ENCODE peak calls at places on chromosomes 7 and 10, in four cellular contexts. One of them, this sample, is unnamed.

GRCh38 chr7:98073047-98073446 is 33.6 kb upstream of the LMTK2 start:
- DNase-seq in lower lobe of right lung: no peak
- DNase-seq in fibroblast of the aortic adventitia: no peak
- DNase-seq in breast epithelium: no peak
- DNase-seq in this sample: no peak

GRCh38 chr7:32892521-32893224 is 1.1 kb upstream of the KBTBD2 start:
- DNase-seq in fibroblast of the aortic adventitia: peak
- DNase-seq in lower lobe of right lung: peak
- DNase-seq in breast epithelium: peak
- DNase-seq in this sample: no peak

GRCh38 chr7:130151591-130152269 is 53.5 kb downstream of the TMEM209 start:
- DNase-seq in fibroblast of the aortic adventitia: peak
- DNase-seq in lower lobe of right lung: no peak
- DNase-seq in breast epithelium: no peak
- DNase-seq in this sample: no peak

GRCh38 chr7:110914263-110914662 is 176.7 kb upstream of the LRRN3 start:
- DNase-seq in breast epithelium: no peak
- DNase-seq in fibroblast of the aortic adventitia: no peak
- DNase-seq in lower lobe of right lung: no peak
- DNase-seq in this sample: no peak

GRCh38 chr7:82517059-82517458 is 73.5 kb upstream of the CACNA2D1 start:
- DNase-seq in breast epithelium: no peak
- DNase-seq in lower lobe of right lung: no peak
- DNase-seq in fibroblast of the aortic adventitia: no peak
- DNase-seq in this sample: no peak

GRCh38 chr10:99429521-99430095 is 816 bp downstream of the GOT1 start:
- DNase-seq in lower lobe of right lung: no peak
- DNase-seq in fibroblast of the aortic adventitia: no peak
- DNase-seq in breast epithelium: no peak
- DNase-seq in this sample: no peak

GRCh38 chr10:13354783-13355182 is 6.7 kb upstream of the SEPHS1 start:
- DNase-seq in fibroblast of the aortic adventitia: no peak
- DNase-seq in breast epithelium: no peak
- DNase-seq in lower lobe of right lung: no peak
- DNase-seq in this sample: no peak

GRCh38 chr7:104096683-104097082 is 107.2 kb upstream of the RELN start:
- DNase-seq in lower lobe of right lung: no peak
- DNase-seq in breast epithelium: no peak
- DNase-seq in fibroblast of the aortic adventitia: peak
- DNase-seq in this sample: no peak

GRCh38 chr7:135204876-135205275 is 6.5 kb downstream of the WDR91 start:
- DNase-seq in breast epithelium: no peak
- DNase-seq in lower lobe of right lung: no peak
- DNase-seq in fibroblast of the aortic adventitia: no peak
- DNase-seq in this sample: no peak

GRCh38 chr7:158743219-158743618 is 38.6 kb upstream of the NCAPG2 start:
- DNase-seq in breast epithelium: no peak
- DNase-seq in lower lobe of right lung: no peak
- DNase-seq in fibroblast of the aortic adventitia: no peak
- DNase-seq in this sample: no peak

DNA sequence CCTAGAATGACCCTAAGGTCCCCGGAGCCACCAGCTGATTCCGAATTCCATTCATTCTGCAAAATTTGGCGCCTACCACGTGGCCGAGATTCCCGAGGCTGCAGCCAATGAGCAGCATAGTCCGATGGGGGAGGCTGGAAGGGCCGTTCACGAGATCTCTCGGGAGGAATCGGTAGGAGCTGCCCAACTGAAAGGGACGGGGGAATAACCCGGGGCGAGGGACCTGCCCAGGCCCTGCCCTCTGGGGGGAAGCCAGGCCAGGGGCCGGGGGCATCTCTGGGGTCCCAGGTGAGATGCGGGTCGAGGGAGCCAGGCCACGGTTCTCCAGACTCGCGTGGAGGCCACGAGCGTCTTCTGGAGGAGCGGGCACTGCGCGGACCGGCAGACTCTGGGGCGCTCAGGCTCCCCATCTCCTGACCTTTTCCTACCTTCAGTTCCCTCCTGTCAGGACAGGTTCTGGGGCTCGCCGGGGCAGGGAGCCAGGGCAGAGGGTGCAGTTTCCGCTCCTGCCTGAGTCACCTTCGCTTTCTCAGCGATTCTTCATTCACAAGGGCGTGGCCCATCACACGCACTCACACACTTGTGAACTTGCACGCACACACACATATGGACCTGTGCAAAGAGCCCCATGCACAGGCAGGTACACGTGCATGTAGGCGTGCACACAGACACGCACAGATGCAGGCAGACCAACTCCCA is 173.4 kb downstream of the RNF216 start:
- DNase-seq in fibroblast of the aortic adventitia: no peak
- DNase-seq in lower lobe of right lung: no peak
- DNase-seq in breast epithelium: no peak
- DNase-seq in this sample: no peak
- H3K4me3 ChIP-seq in fibroblast of the aortic adventitia: no peak
- H3K4me3 ChIP-seq in lower lobe of right lung: no peak
- H3K4me3 ChIP-seq in breast epithelium: no peak
- H3K4me3 ChIP-seq in this sample: no peak

DNA sequence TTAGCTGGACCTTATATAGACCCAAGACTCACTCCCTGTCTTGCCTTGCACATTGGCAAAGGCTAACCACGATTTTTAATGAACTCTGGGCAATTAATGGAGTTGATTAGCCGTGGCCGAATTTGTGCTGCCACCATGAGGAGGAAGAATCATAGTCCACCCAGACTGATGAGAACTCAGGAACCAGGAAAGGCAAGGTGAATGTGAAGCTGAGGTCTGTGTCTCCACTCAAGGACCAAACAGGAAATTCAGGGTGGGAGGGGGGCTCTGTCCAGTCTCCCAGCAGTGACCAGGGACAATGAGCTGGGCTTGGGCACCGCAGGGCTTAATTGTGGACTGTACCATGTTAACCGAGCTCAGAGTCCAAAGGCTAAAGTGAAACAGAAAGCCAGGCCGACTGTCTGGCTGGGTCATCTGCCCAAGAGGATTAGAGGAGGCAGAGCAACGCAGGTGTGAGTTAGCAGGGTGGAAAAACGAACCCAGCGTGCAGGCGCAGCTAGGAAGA is 127.0 kb upstream of the JCAD start:
- DNase-seq in breast epithelium: no peak
- DNase-seq in lower lobe of right lung: no peak
- DNase-seq in fibroblast of the aortic adventitia: no peak
- DNase-seq in this sample: no peak
- TF ChIP-seq CTCF in breast epithelium: no peak
- TF ChIP-seq CTCF in lower lobe of right lung: peak
- TF ChIP-seq CTCF in fibroblast of the aortic adventitia: peak
- TF ChIP-seq CTCF in this sample: peak

GRCh38 chr7:69738396-69738889 is 140.2 kb downstream of the AUTS2 start:
- DNase-seq in breast epithelium: no peak
- DNase-seq in fibroblast of the aortic adventitia: no peak
- DNase-seq in lower lobe of right lung: no peak
- DNase-seq in this sample: peak
- H3K4me3 ChIP-seq in breast epithelium: no peak
- H3K4me3 ChIP-seq in fibroblast of the aortic adventitia: no peak
- H3K4me3 ChIP-seq in lower lobe of right lung: no peak
- H3K4me3 ChIP-seq in this sample: no peak

GRCh38 chr10:31087855-31088254 is 56.2 kb upstream of the ZNF438 start:
- DNase-seq in lower lobe of right lung: no peak
- DNase-seq in breast epithelium: no peak
- DNase-seq in fibroblast of the aortic adventitia: no peak
- DNase-seq in this sample: no peak

GRCh38 chr10:31081937-31082635 is 50.4 kb upstream of the ZNF438 start:
- DNase-seq in breast epithelium: no peak
- DNase-seq in lower lobe of right lung: no peak
- DNase-seq in fibroblast of the aortic adventitia: no peak
- DNase-seq in this sample: no peak

GRCh38 chr10:31083765-31084184 is 52.1 kb upstream of the ZNF438 start:
- DNase-seq in lower lobe of right lung: peak
- DNase-seq in breast epithelium: no peak
- DNase-seq in fibroblast of the aortic adventitia: peak
- DNase-seq in this sample: no peak
- TF ChIP-seq CTCF in lower lobe of right lung: peak
- TF ChIP-seq CTCF in breast epithelium: no peak
- TF ChIP-seq CTCF in fibroblast of the aortic adventitia: peak
- TF ChIP-seq CTCF in this sample: peak

GRCh38 chr10:133325392-133325760 is 11.3 kb downstream of the CALY start:
- DNase-seq in fibroblast of the aortic adventitia: no peak
- DNase-seq in lower lobe of right lung: peak
- DNase-seq in breast epithelium: no peak
- DNase-seq in this sample: no peak
- H3K4me3 ChIP-seq in fibroblast of the aortic adventitia: peak
- H3K4me3 ChIP-seq in lower lobe of right lung: peak
- H3K4me3 ChIP-seq in breast epithelium: peak
- H3K4me3 ChIP-seq in this sample: peak

GRCh38 chr10:3417096-3417495 is 244.5 kb upstream of the PITRM1 start:
- DNase-seq in lower lobe of right lung: no peak
- DNase-seq in fibroblast of the aortic adventitia: no peak
- DNase-seq in breast epithelium: no peak
- DNase-seq in this sample: no peak

GRCh38 chr10:3415038-3415736 is 242.6 kb upstream of the PITRM1 start:
- DNase-seq in fibroblast of the aortic adventitia: no peak
- DNase-seq in lower lobe of right lung: no peak
- DNase-seq in breast epithelium: no peak
- DNase-seq in this sample: no peak

GRCh38 chr10:3418041-3418760 is 245.6 kb upstream of the PITRM1 start:
- DNase-seq in fibroblast of the aortic adventitia: no peak
- DNase-seq in breast epithelium: no peak
- DNase-seq in lower lobe of right lung: no peak
- DNase-seq in this sample: no peak

GRCh38 chr10:3413937-3414710 is 241.5 kb upstream of the PITRM1 start:
- DNase-seq in breast epithelium: no peak
- DNase-seq in fibroblast of the aortic adventitia: no peak
- DNase-seq in lower lobe of right lung: no peak
- DNase-seq in this sample: no peak

GRCh38 chr10:3415878-3416605 is 243.5 kb upstream of the PITRM1 start:
- DNase-seq in fibroblast of the aortic adventitia: no peak
- DNase-seq in lower lobe of right lung: no peak
- DNase-seq in breast epithelium: no peak
- DNase-seq in this sample: no peak
- TF ChIP-seq CTCF in fibroblast of the aortic adventitia: no peak
- TF ChIP-seq CTCF in lower lobe of right lung: no peak
- TF ChIP-seq CTCF in breast epithelium: no peak
- TF ChIP-seq CTCF in this sample: no peak

GRCh38 chr7:5532520-5533335 is 109.1 kb upstream of the TNRC18 start:
- DNase-seq in breast epithelium: peak
- DNase-seq in fibroblast of the aortic adventitia: peak
- DNase-seq in lower lobe of right lung: peak
- DNase-seq in this sample: no peak
- H3K4me3 ChIP-seq in breast epithelium: peak
- H3K4me3 ChIP-seq in fibroblast of the aortic adventitia: no peak
- H3K4me3 ChIP-seq in lower lobe of right lung: peak
- H3K4me3 ChIP-seq in this sample: no peak

GRCh38 chr10:113739031-113739430 is 12.5 kb upstream of the PLEKHS1 start:
- DNase-seq in lower lobe of right lung: no peak
- DNase-seq in fibroblast of the aortic adventitia: no peak
- DNase-seq in breast epithelium: no peak
- DNase-seq in this sample: no peak

GRCh38 chr10:113742466-113742865 is 9.0 kb upstream of the PLEKHS1 start:
- DNase-seq in breast epithelium: no peak
- DNase-seq in lower lobe of right lung: no peak
- DNase-seq in fibroblast of the aortic adventitia: no peak
- DNase-seq in this sample: no peak

GRCh38 chr10:113739577-113739976 is 11.9 kb upstream of the PLEKHS1 start:
- DNase-seq in breast epithelium: no peak
- DNase-seq in lower lobe of right lung: no peak
- DNase-seq in fibroblast of the aortic adventitia: no peak
- DNase-seq in this sample: no peak

GRCh38 chr10:113743594-113743993 is 7.9 kb upstream of the PLEKHS1 start:
- DNase-seq in fibroblast of the aortic adventitia: no peak
- DNase-seq in lower lobe of right lung: no peak
- DNase-seq in breast epithelium: no peak
- DNase-seq in this sample: no peak

GRCh38 chr10:113740850-113741249 is 10.6 kb upstream of the PLEKHS1 start:
- DNase-seq in lower lobe of right lung: no peak
- DNase-seq in breast epithelium: no peak
- DNase-seq in fibroblast of the aortic adventitia: no peak
- DNase-seq in this sample: no peak
- TF ChIP-seq CTCF in lower lobe of right lung: no peak
- TF ChIP-seq CTCF in breast epithelium: no peak
- TF ChIP-seq CTCF in fibroblast of the aortic adventitia: no peak
- TF ChIP-seq CTCF in this sample: no peak

GRCh38 chr7:132577206-132578049 is 1.2 kb upstream of the PLXNA4 start:
- DNase-seq in fibroblast of the aortic adventitia: peak
- DNase-seq in breast epithelium: no peak
- DNase-seq in lower lobe of right lung: no peak
- DNase-seq in this sample: no peak
- H3K4me3 ChIP-seq in fibroblast of the aortic adventitia: peak
- H3K4me3 ChIP-seq in breast epithelium: peak
- H3K4me3 ChIP-seq in lower lobe of right lung: peak
- H3K4me3 ChIP-seq in this sample: peak

This sample was measured in AG04449.